ENCODE peak calls at places on chromosome 17, in six cellular contexts. A, N, I, E, W and V are unnamed samples.

GRCh38 chr17:77644981-77645380 is 313.5 kb upstream of the TNRC6C start:
- DNase-seq in A (peak), N (no peak), I (no peak), E (no peak), W (no peak), V (no peak)

GRCh38 chr17:20009302-20010098 is at the start of gene SPECC1:
- DNase-seq in A (peak), N (peak), I (no peak), E (peak), W (peak), V (peak)

GRCh38 chr17:76217081-76217480 is 23.2 kb downstream of the RNF157 start:
- DNase-seq in A (no peak), N (no peak), I (no peak), E (no peak), W (no peak), V (no peak)

GRCh38 chr17:21358682-21359482 is 17.3 kb upstream of the KCNJ12 start:
- DNase-seq in A (no peak), N (no peak), I (no peak), E (peak), W (no peak), V (no peak)

GRCh38 chr17:16987830-16988601 is 16.1 kb upstream of the TNFRSF13B start:
- DNase-seq in A (no peak), N (peak), I (peak), E (peak), W (no peak), V (no peak)

GRCh38 chr17:79417589-79417988 is 193.3 kb downstream of the RBFOX3 start:
- DNase-seq in A (no peak), N (no peak), I (no peak), E (no peak), W (no peak), V (no peak)

GRCh38 chr17:77392376-77393273 is 251.9 kb downstream of the SEC14L1 start:
- DNase-seq in A (no peak), N (no peak), I (no peak), E (peak), W (no peak), V (no peak)

GRCh38 chr17:69575346-69575761 is 160.9 kb downstream of the MAP2K6 start:
- DNase-seq in A (no peak), N (no peak), I (no peak), E (no peak), W (no peak), V (no peak)

GRCh38 chr17:42697108-42697811 is 14.9 kb downstream of the CNTNAP1 start:
- DNase-seq in A (no peak), N (no peak), I (no peak), E (no peak), W (no peak), V (no peak)

GRCh38 chr17:61425682-61426481 is 26.2 kb downstream of the TBX2 start:
- DNase-seq in A (no peak), N (no peak), I (no peak), E (no peak), W (no peak), V (no peak)

GRCh38 chr17:80248001-80248893 is 12.4 kb upstream of the RNF213 start:
- DNase-seq in A (no peak), N (no peak), I (no peak), E (no peak), W (no peak), V (no peak)